ENCODE peak calls at places on chromosome 11, in ten cellular contexts. One of them, this sample, is unnamed.

GRCh38 chr11:107696140-107696539 is 15.7 kb downstream of the SLN start:
- DNase-seq in NCI-H187: no peak
- DNase-seq in sciatic nerve: no peak
- DNase-seq in LoVo: peak
- DNase-seq in hippocampal formation: no peak
- DNase-seq in ELR: peak
- DNase-seq in bronchial epithelial cell: peak
- DNase-seq in OCI-LY7: no peak
- DNase-seq in T-helper 2 cell: no peak
- DNase-seq in epithelial cell of proximal tubule: peak
- DNase-seq in this sample: no peak

GRCh38 chr11:68651208-68651984 is 32.9 kb upstream of the GAL start:
- DNase-seq in NCI-H187: no peak
- DNase-seq in sciatic nerve: no peak
- DNase-seq in LoVo: no peak
- DNase-seq in hippocampal formation: no peak
- DNase-seq in ELR: peak
- DNase-seq in bronchial epithelial cell: peak
- DNase-seq in OCI-LY7: no peak
- DNase-seq in T-helper 2 cell: no peak
- DNase-seq in epithelial cell of proximal tubule: no peak
- DNase-seq in this sample: no peak

GRCh38 chr11:70483077-70483861 is 84.9 kb downstream of the CTTN start:
- DNase-seq in NCI-H187: peak
- DNase-seq in sciatic nerve: no peak
- DNase-seq in LoVo: peak
- DNase-seq in hippocampal formation: no peak
- DNase-seq in ELR: peak
- DNase-seq in bronchial epithelial cell: peak
- DNase-seq in OCI-LY7: peak
- DNase-seq in T-helper 2 cell: no peak
- DNase-seq in epithelial cell of proximal tubule: peak
- DNase-seq in this sample: no peak

GRCh38 chr11:78234006-78234405 is 45.3 kb downstream of the USP35 start:
- DNase-seq in NCI-H187: no peak
- DNase-seq in sciatic nerve: no peak
- DNase-seq in LoVo: no peak
- DNase-seq in hippocampal formation: no peak
- DNase-seq in ELR: no peak
- DNase-seq in bronchial epithelial cell: no peak
- DNase-seq in OCI-LY7: no peak
- DNase-seq in T-helper 2 cell: no peak
- DNase-seq in epithelial cell of proximal tubule: no peak
- DNase-seq in this sample: no peak

GRCh38 chr11:61071880-61072279 is 30.4 kb upstream of the CD5 start:
- DNase-seq in NCI-H187: no peak
- DNase-seq in sciatic nerve: no peak
- DNase-seq in LoVo: no peak
- DNase-seq in hippocampal formation: no peak
- DNase-seq in ELR: no peak
- DNase-seq in bronchial epithelial cell: no peak
- DNase-seq in OCI-LY7: no peak
- DNase-seq in T-helper 2 cell: no peak
- DNase-seq in epithelial cell of proximal tubule: no peak
- DNase-seq in this sample: no peak

GRCh38 chr11:108496643-108497256 is 1.4 kb downstream of the POGLUT3 start:
- DNase-seq in NCI-H187: no peak
- DNase-seq in sciatic nerve: no peak
- DNase-seq in LoVo: no peak
- DNase-seq in hippocampal formation: no peak
- DNase-seq in ELR: peak
- DNase-seq in bronchial epithelial cell: no peak
- DNase-seq in OCI-LY7: no peak
- DNase-seq in T-helper 2 cell: no peak
- DNase-seq in epithelial cell of proximal tubule: no peak
- DNase-seq in this sample: no peak

GRCh38 chr11:133040289-133040893 is 491.9 kb downstream of the OPCML start:
- DNase-seq in NCI-H187: no peak
- DNase-seq in sciatic nerve: no peak
- DNase-seq in LoVo: no peak
- DNase-seq in hippocampal formation: no peak
- DNase-seq in ELR: peak
- DNase-seq in bronchial epithelial cell: peak
- DNase-seq in OCI-LY7: no peak
- DNase-seq in T-helper 2 cell: no peak
- DNase-seq in epithelial cell of proximal tubule: no peak
- DNase-seq in this sample: no peak

GRCh38 chr11:95269402-95269801 is 38.4 kb upstream of the SESN3 start:
- DNase-seq in NCI-H187: no peak
- DNase-seq in sciatic nerve: no peak
- DNase-seq in LoVo: no peak
- DNase-seq in hippocampal formation: no peak
- DNase-seq in ELR: no peak
- DNase-seq in bronchial epithelial cell: no peak
- DNase-seq in OCI-LY7: no peak
- DNase-seq in T-helper 2 cell: no peak
- DNase-seq in epithelial cell of proximal tubule: no peak
- DNase-seq in this sample: no peak

GRCh38 chr11:130487390-130488186 is 39.1 kb downstream of the ADAMTS15 start:
- DNase-seq in NCI-H187: no peak
- DNase-seq in sciatic nerve: no peak
- DNase-seq in LoVo: no peak
- DNase-seq in hippocampal formation: no peak
- DNase-seq in ELR: no peak
- DNase-seq in bronchial epithelial cell: no peak
- DNase-seq in OCI-LY7: no peak
- DNase-seq in T-helper 2 cell: no peak
- DNase-seq in epithelial cell of proximal tubule: no peak
- DNase-seq in this sample: no peak

GRCh38 chr11:62427630-62428233 is 8.9 kb downstream of the SCGB1A1 start:
- DNase-seq in NCI-H187: no peak
- DNase-seq in sciatic nerve: no peak
- DNase-seq in LoVo: no peak
- DNase-seq in hippocampal formation: no peak
- DNase-seq in ELR: peak
- DNase-seq in bronchial epithelial cell: peak
- DNase-seq in OCI-LY7: no peak
- DNase-seq in T-helper 2 cell: no peak
- DNase-seq in epithelial cell of proximal tubule: no peak
- DNase-seq in this sample: no peak

GRCh38 chr11:72398058-72398758 is 36.1 kb downstream of the CLPB start:
- DNase-seq in NCI-H187: no peak
- DNase-seq in sciatic nerve: no peak
- DNase-seq in LoVo: no peak
- DNase-seq in hippocampal formation: no peak
- DNase-seq in ELR: no peak
- DNase-seq in bronchial epithelial cell: no peak
- DNase-seq in OCI-LY7: no peak
- DNase-seq in T-helper 2 cell: no peak
- DNase-seq in epithelial cell of proximal tubule: no peak
- DNase-seq in this sample: no peak

GRCh38 chr11:77672276-77672675 is 34.7 kb upstream of the CLNS1A start:
- DNase-seq in NCI-H187: no peak
- DNase-seq in sciatic nerve: no peak
- DNase-seq in LoVo: peak
- DNase-seq in hippocampal formation: no peak
- DNase-seq in ELR: peak
- DNase-seq in bronchial epithelial cell: peak
- DNase-seq in OCI-LY7: no peak
- DNase-seq in T-helper 2 cell: no peak
- DNase-seq in epithelial cell of proximal tubule: peak
- DNase-seq in this sample: no peak

GRCh38 chr11:76172583-76172982 is 33.7 kb downstream of the WNT11 start:
- DNase-seq in NCI-H187: no peak
- DNase-seq in sciatic nerve: no peak
- DNase-seq in LoVo: no peak
- DNase-seq in hippocampal formation: no peak
- DNase-seq in ELR: no peak
- DNase-seq in bronchial epithelial cell: no peak
- DNase-seq in OCI-LY7: no peak
- DNase-seq in T-helper 2 cell: no peak
- DNase-seq in epithelial cell of proximal tubule: no peak
- DNase-seq in this sample: no peak

GRCh38 chr11:96318399-96318798 is 24.6 kb downstream of the MAML2 start:
- DNase-seq in NCI-H187: no peak
- DNase-seq in sciatic nerve: no peak
- DNase-seq in LoVo: no peak
- DNase-seq in hippocampal formation: no peak
- DNase-seq in ELR: no peak
- DNase-seq in bronchial epithelial cell: no peak
- DNase-seq in OCI-LY7: no peak
- DNase-seq in T-helper 2 cell: no peak
- DNase-seq in epithelial cell of proximal tubule: no peak
- DNase-seq in this sample: no peak

GRCh38 chr11:35549787-35550186 is 24.4 kb upstream of the PAMR1 start:
- DNase-seq in NCI-H187: peak
- DNase-seq in sciatic nerve: no peak
- DNase-seq in LoVo: peak
- DNase-seq in hippocampal formation: no peak
- DNase-seq in ELR: peak
- DNase-seq in bronchial epithelial cell: peak
- DNase-seq in OCI-LY7: no peak
- DNase-seq in T-helper 2 cell: no peak
- DNase-seq in epithelial cell of proximal tubule: no peak
- DNase-seq in this sample: no peak

GRCh38 chr11:83004855-83005556 is 66.7 kb downstream of the RAB30 start:
- DNase-seq in NCI-H187: no peak
- DNase-seq in sciatic nerve: no peak
- DNase-seq in LoVo: no peak
- DNase-seq in hippocampal formation: no peak
- DNase-seq in ELR: peak
- DNase-seq in bronchial epithelial cell: peak
- DNase-seq in OCI-LY7: no peak
- DNase-seq in T-helper 2 cell: no peak
- DNase-seq in epithelial cell of proximal tubule: no peak
- DNase-seq in this sample: no peak

GRCh38 chr11:61507962-61508824 is at the start of gene LRRC10B:
- DNase-seq in NCI-H187: no peak
- DNase-seq in sciatic nerve: no peak
- DNase-seq in LoVo: peak
- DNase-seq in hippocampal formation: no peak
- DNase-seq in ELR: no peak
- DNase-seq in bronchial epithelial cell: no peak
- DNase-seq in OCI-LY7: no peak
- DNase-seq in T-helper 2 cell: no peak
- DNase-seq in epithelial cell of proximal tubule: no peak
- DNase-seq in this sample: no peak

GRCh38 chr11:59009661-59010060 is 70.4 kb downstream of the GLYATL1 start:
- DNase-seq in NCI-H187: no peak
- DNase-seq in sciatic nerve: no peak
- DNase-seq in LoVo: no peak
- DNase-seq in hippocampal formation: no peak
- DNase-seq in ELR: no peak
- DNase-seq in bronchial epithelial cell: no peak
- DNase-seq in OCI-LY7: peak
- DNase-seq in T-helper 2 cell: no peak
- DNase-seq in epithelial cell of proximal tubule: no peak
- DNase-seq in this sample: peak